ENCODE peak calls at places on chromosomes 2 and 18, in four cellular contexts. R is gastrocnemius medialis, U is A172, Y is AG04450. A is an unnamed sample.

GRCh38 chr2:239113164-239113563 is 265.3 kb downstream of the TWIST2 start:
- DNase-seq in R (no peak), U (no peak), Y (no peak), A (no peak)

GRCh38 chr2:100136310-100136709 is 6.1 kb downstream of the AFF3 start:
- DNase-seq in R (no peak), U (no peak), Y (no peak), A (no peak)

GRCh38 chr2:37427241-37427640 is 82.8 kb downstream of the QPCT start:
- DNase-seq in R (no peak), U (no peak), Y (no peak), A (no peak)

GRCh38 chr18:45081579-45082181 is 401.0 kb downstream of the SETBP1 start:
- DNase-seq in R (no peak), U (no peak), Y (no peak), A (no peak)

GRCh38 chr2:11738589-11739436 is 7.6 kb upstream of the LPIN1 start:
- DNase-seq in R (peak), U (peak), Y (peak), A (no peak)

GRCh38 chr2:216696751-216697560 is 1.6 kb upstream of the IGFBP5 start:
- DNase-seq in R (no peak), U (peak), Y (no peak), A (no peak)

GRCh38 chr2:102236132-102236531 is 49.3 kb downstream of the IL1RL2 start:
- DNase-seq in R (no peak), U (no peak), Y (no peak), A (no peak)

GRCh38 chr18:10131036-10131774 is 217.4 kb downstream of the VAPA start:
- DNase-seq in R (no peak), U (no peak), Y (no peak), A (no peak)

GRCh38 chr2:26184555-26185303 is 11.8 kb downstream of the GAREM2 start:
- DNase-seq in R (peak), U (no peak), Y (peak), A (peak)

GRCh38 chr2:220163486-220163885 is 536.1 kb downstream of the SLC4A3 start:
- DNase-seq in R (no peak), U (no peak), Y (no peak), A (no peak)

GRCh38 chr18:63648241-63648640 is 4.2 kb upstream of the SERPINB4 start:
- DNase-seq in R (no peak), U (no peak), Y (no peak), A (no peak)

GRCh38 chr2:215921884-215922283 is 91.5 kb downstream of the MREG start:
- DNase-seq in R (no peak), U (peak), Y (peak), A (no peak)

GRCh38 chr18:60895181-60895580 is 438.0 kb upstream of the CDH20 start:
- DNase-seq in R (no peak), U (no peak), Y (no peak), A (no peak)

GRCh38 chr2:9106338-9107167 is 100.1 kb upstream of the ASAP2 start:
- DNase-seq in R (no peak), U (no peak), Y (no peak), A (no peak)

GRCh38 chr18:75208836-75209128 is 157 bp downstream of the PTGR3 start:
- DNase-seq in R (no peak), U (no peak), Y (no peak), A (no peak)

GRCh38 chr2:197784956-197785941 is at the start of gene BOLL:
- DNase-seq in R (no peak), U (no peak), Y (no peak), A (no peak)

GRCh38 chr2:79235135-79235534 is 75.6 kb upstream of the REG3A start:
- DNase-seq in R (no peak), U (no peak), Y (no peak), A (no peak)

GRCh38 chr2:127092306-127092705 is 14.6 kb downstream of the BIN1 start:
- DNase-seq in R (peak), U (no peak), Y (no peak), A (no peak)

GRCh38 chr18:44568986-44569385 is 111.7 kb upstream of the SETBP1 start:
- DNase-seq in R (no peak), U (no peak), Y (no peak), A (no peak)

GRCh38 chr2:232345251-232345650 is 33.3 kb upstream of the ALPP start:
- DNase-seq in R (no peak), U (no peak), Y (no peak), A (no peak)

GRCh38 chr2:101152195-101153076 is 1.3 kb upstream of the TBC1D8 start:
- DNase-seq in R (peak), U (peak), Y (no peak), A (no peak)

GRCh38 chr2:230411484-230412368 is 4.3 kb upstream of the SP100 start:
- DNase-seq in R (peak), U (peak), Y (no peak), A (peak)

GRCh38 chr18:45106331-45106774 is 425.7 kb downstream of the SETBP1 start:
- DNase-seq in R (no peak), U (peak), Y (no peak), A (no peak)

GRCh38 chr2:242020196-242021004 is 150.9 kb downstream of the RTP5 start:
- DNase-seq in R (no peak), U (no peak), Y (no peak), A (no peak)

GRCh38 chr2:174589334-174589733 is 8.3 kb downstream of the WIPF1 start:
- DNase-seq in R (no peak), U (no peak), Y (no peak), A (no peak)

GRCh38 chr2:239833728-239834109 is 191.4 kb downstream of the NDUFA10 start:
- DNase-seq in R (no peak), U (no peak), Y (no peak), A (no peak)

GRCh38 chr2:31517442-31518203 is 63.1 kb downstream of the SRD5A2 start:
- DNase-seq in R (no peak), U (no peak), Y (no peak), A (no peak)

GRCh38 chr2:200286578-200286977 is 19.9 kb upstream of the SPATS2L start:
- DNase-seq in R (no peak), U (no peak), Y (no peak), A (no peak)

GRCh38 chr2:172434821-172435607 is 7.6 kb downstream of the ITGA6 start:
- DNase-seq in R (no peak), U (no peak), Y (no peak), A (no peak)

GRCh38 chr2:240460781-240461431 is 25.4 kb downstream of the GPC1 start:
- DNase-seq in R (peak), U (no peak), Y (no peak), A (no peak)

GRCh38 chr2:48600204-48600813 is 17.3 kb upstream of the GTF2A1L start:
- DNase-seq in R (no peak), U (peak), Y (peak), A (no peak)

GRCh38 chr2:217357886-217358620 is 498.2 kb upstream of the TNP1 start:
- DNase-seq in R (no peak), U (no peak), Y (no peak), A (no peak)

GRCh38 chr2:84286878-84287277 is 172.2 kb downstream of the SUCLG1 start:
- DNase-seq in R (no peak), U (no peak), Y (no peak), A (no peak)

GRCh38 chr2:125711081-125711480 is 944.9 kb upstream of the GYPC start:
- DNase-seq in R (no peak), U (no peak), Y (no peak), A (no peak)

GRCh38 chr18:64009305-64009704 is 39.4 kb downstream of the SERPINB8 start:
- DNase-seq in R (no peak), U (no peak), Y (no peak), A (no peak)